ENCODE peak calls at places on chromosomes 3 and 15, in ten cellular contexts. B, D, I, O, V, W, N, E, A and K are unnamed samples.

GRCh38 chr15:98668566-98669308 is 20.4 kb downstream of the IGF1R start:
- DNase-seq in B (peak; percentile 43), D (peak; percentile 66), I (no peak), O (peak; percentile 7), V (no peak), W (no peak), N (peak; percentile 64), E (peak; percentile 60), A (no peak), K (no peak)

GRCh38 chr3:9884555-9885165 is 4.6 kb upstream of the CIDEC start:
- DNase-seq in B (no peak), D (peak; percentile 67), I (no peak), O (no peak), V (no peak), W (no peak), N (peak; percentile 95), E (no peak), A (no peak), K (no peak)

GRCh38 chr3:29705906-29706507 is 425.1 kb downstream of the RBMS3 start:
- DNase-seq in B (no peak), D (no peak), I (peak; percentile 4), O (peak; percentile 55), V (no peak), W (no peak), N (no peak), E (no peak), A (no peak), K (no peak)

GRCh38 chr3:4730734-4731133 is 237.6 kb downstream of the ITPR1 start:
- DNase-seq in B (no peak), D (no peak), I (peak; percentile 76), O (no peak), V (no peak), W (no peak), N (no peak), E (no peak), A (peak; percentile 47), K (no peak)

GRCh38 chr3:45381168-45381852 is 7.1 kb upstream of the LARS2 start:
- DNase-seq in B (no peak), D (peak; percentile 6), I (no peak), O (no peak), V (no peak), W (no peak), N (peak; percentile 11), E (peak; percentile 19), A (peak; percentile 65), K (no peak)

GRCh38 chr15:55283295-55284147 is 6.1 kb downstream of the RAB27A start:
- DNase-seq in B (no peak), D (no peak), I (no peak), O (no peak), V (no peak), W (no peak), N (no peak), E (no peak), A (no peak), K (no peak)

GRCh38 chr15:73891328-73891975 is 18.1 kb downstream of the TBC1D21 start:
- DNase-seq in B (no peak), D (no peak), I (no peak), O (no peak), V (no peak), W (no peak), N (no peak), E (no peak), A (no peak), K (no peak)

GRCh38 chr3:126636436-126636835 is 18.5 kb downstream of the TXNRD3 start:
- DNase-seq in B (no peak), D (no peak), I (no peak), O (no peak), V (no peak), W (no peak), N (no peak), E (no peak), A (no peak), K (no peak)

GRCh38 chr15:36601497-36601932 is 22.1 kb downstream of the CDIN1 start:
- DNase-seq in B (no peak), D (no peak), I (no peak), O (no peak), V (no peak), W (peak; percentile 44), N (peak; percentile 93), E (no peak), A (no peak), K (peak; percentile 74)

GRCh38 chr3:168162172-168162571 is 66.4 kb upstream of the GOLIM4 start:
- DNase-seq in B (no peak), D (no peak), I (no peak), O (no peak), V (no peak), W (no peak), N (peak; percentile 11), E (no peak), A (no peak), K (no peak)

GRCh38 chr15:94453227-94453626 is 221.9 kb downstream of the MCTP2 start:
- DNase-seq in B (no peak), D (no peak), I (no peak), O (peak; percentile 8), V (no peak), W (no peak), N (no peak), E (no peak), A (no peak), K (no peak)

GRCh38 chr3:26353052-26353451 is 269.5 kb upstream of the LRRC3B start:
- DNase-seq in B (no peak), D (no peak), I (no peak), O (no peak), V (no peak), W (no peak), N (no peak), E (no peak), A (no peak), K (no peak)

GRCh38 chr3:161273589-161274218 is 52.6 kb downstream of the NMD3 start:
- DNase-seq in B (peak; percentile 49), D (peak; percentile 80), I (peak; percentile 6), O (peak; percentile 64), V (no peak), W (peak; percentile 13), N (peak; percentile 46), E (no peak), A (peak; percentile 5), K (no peak)

GRCh38 chr3:53519047-53519717 is 24.8 kb downstream of the CACNA1D start:
- DNase-seq in B (no peak), D (no peak), I (no peak), O (no peak), V (no peak), W (no peak), N (no peak), E (no peak), A (no peak), K (no peak)

GRCh38 chr15:89096664-89097063 is 8.4 kb downstream of the ABHD2 start:
- DNase-seq in B (no peak), D (no peak), I (no peak), O (no peak), V (no peak), W (no peak), N (no peak), E (no peak), A (no peak), K (no peak)

GRCh38 chr3:4071481-4072184 is 231.5 kb upstream of the SETMAR start:
- DNase-seq in B (no peak), D (peak; percentile 42), I (no peak), O (peak; percentile 43), V (peak; percentile 45), W (no peak), N (no peak), E (peak; percentile 55), A (no peak), K (no peak)

GRCh38 chr15:67049351-67050044 is 15.9 kb upstream of the SMAD3 start:
- DNase-seq in B (no peak), D (peak; percentile 46), I (no peak), O (no peak), V (no peak), W (no peak), N (peak; percentile 98), E (no peak), A (no peak), K (no peak)

GRCh38 chr3:16866447-16867025 is 18.2 kb upstream of the PLCL2 start:
- DNase-seq in B (peak; percentile 41), D (no peak), I (no peak), O (no peak), V (no peak), W (no peak), N (peak; percentile 85), E (no peak), A (no peak), K (no peak)

GRCh38 chr15:31511707-31512310 is 185.2 kb downstream of the KLF13 start:
- DNase-seq in B (peak; percentile 47), D (no peak), I (no peak), O (no peak), V (no peak), W (no peak), N (no peak), E (no peak), A (no peak), K (no peak)

GRCh38 chr15:60408438-60409105 is 10.8 kb upstream of the ANXA2 start:
- DNase-seq in B (no peak), D (peak; percentile 90), I (no peak), O (no peak), V (no peak), W (no peak), N (peak; percentile 86), E (no peak), A (no peak), K (no peak)

GRCh38 chr3:81024560-81024959 is 736.9 kb downstream of the GBE1 start:
- DNase-seq in B (no peak), D (no peak), I (no peak), O (no peak), V (no peak), W (no peak), N (no peak), E (no peak), A (no peak), K (no peak)

GRCh38 chr15:79969175-79969574 is 1.8 kb downstream of the BCL2A1 start:
- DNase-seq in B (no peak), D (no peak), I (no peak), O (no peak), V (no peak), W (no peak), N (no peak), E (no peak), A (no peak), K (no peak)

GRCh38 chr3:37765591-37766219 is 96.0 kb upstream of the CTDSPL start:
- DNase-seq in B (no peak), D (no peak), I (no peak), O (no peak), V (no peak), W (no peak), N (peak; percentile 16), E (no peak), A (no peak), K (no peak)

GRCh38 chr15:79549196-79549595 is 117.1 kb downstream of the MINAR1 start:
- DNase-seq in B (no peak), D (no peak), I (no peak), O (no peak), V (no peak), W (no peak), N (no peak), E (no peak), A (no peak), K (no peak)

GRCh38 chr3:63279000-63279366 is 875 bp downstream of the SYNPR start:
- DNase-seq in B (no peak), D (no peak), I (no peak), O (peak; percentile 20), V (no peak), W (no peak), N (no peak), E (no peak), A (no peak), K (no peak)

GRCh38 chr3:175606650-175607318 is 747.6 kb downstream of the NAALADL2 start:
- DNase-seq in B (no peak), D (peak; percentile 55), I (peak; percentile 48), O (no peak), V (no peak), W (no peak), N (no peak), E (no peak), A (no peak), K (no peak)

GRCh38 chr15:82936966-82937647 is 15.4 kb downstream of the HOMER2 start:
- DNase-seq in B (no peak), D (no peak), I (no peak), O (no peak), V (no peak), W (no peak), N (peak; percentile 38), E (no peak), A (no peak), K (no peak)

GRCh38 chr15:55683366-55683765 is 59.6 kb downstream of the PRTG start:
- DNase-seq in B (no peak), D (no peak), I (no peak), O (no peak), V (no peak), W (no peak), N (peak; percentile 5), E (peak; percentile 26), A (no peak), K (no peak)